ENCODE peak calls at places on chromosomes 3 and 15, in seven cellular contexts. One of them, this sample, is unnamed. For H3K9me3, the result is how much of the 10 kb centered on the place peaks cover.

GRCh38 chr15:29538110-29538509 is 268.5 kb upstream of the NSMCE3 start:
- DNase-seq in GM23248: no peak
- DNase-seq in CD8-positive, alpha-beta memory T cell: no peak
- DNase-seq in SK-N-SH: no peak
- DNase-seq in psoas muscle: no peak
- DNase-seq in heart right ventricle: no peak
- DNase-seq in stomach: no peak
- DNase-seq in this sample: no peak

GRCh38 chr15:70348581-70349344 is 251.0 kb upstream of the TLE3 start:
- DNase-seq in GM23248: peak
- DNase-seq in CD8-positive, alpha-beta memory T cell: no peak
- DNase-seq in SK-N-SH: no peak
- DNase-seq in psoas muscle: no peak
- DNase-seq in heart right ventricle: no peak
- DNase-seq in stomach: no peak
- DNase-seq in this sample: no peak

GRCh38 chr15:32888221-32888761 is 170.5 kb downstream of the GREM1 start:
- DNase-seq in GM23248: peak
- DNase-seq in CD8-positive, alpha-beta memory T cell: no peak
- DNase-seq in SK-N-SH: no peak
- DNase-seq in psoas muscle: no peak
- DNase-seq in heart right ventricle: no peak
- DNase-seq in stomach: no peak
- DNase-seq in this sample: no peak

GRCh38 chr3:42336103-42336502 is 70.1 kb upstream of the CCK start:
- DNase-seq in GM23248: no peak
- DNase-seq in CD8-positive, alpha-beta memory T cell: no peak
- DNase-seq in SK-N-SH: no peak
- DNase-seq in psoas muscle: no peak
- DNase-seq in heart right ventricle: no peak
- DNase-seq in stomach: no peak
- DNase-seq in this sample: no peak

GRCh38 chr3:155737844-155738460 is 6.9 kb downstream of the PLCH1 start:
- DNase-seq in GM23248: no peak
- DNase-seq in CD8-positive, alpha-beta memory T cell: no peak
- DNase-seq in SK-N-SH: no peak
- DNase-seq in psoas muscle: no peak
- DNase-seq in heart right ventricle: no peak
- DNase-seq in stomach: peak
- DNase-seq in this sample: no peak

GRCh38 chr15:94670436-94671034 is 439.2 kb downstream of the MCTP2 start:
- DNase-seq in GM23248: peak
- DNase-seq in CD8-positive, alpha-beta memory T cell: no peak
- DNase-seq in SK-N-SH: peak
- DNase-seq in psoas muscle: no peak
- DNase-seq in heart right ventricle: peak
- DNase-seq in stomach: no peak
- DNase-seq in this sample: no peak

GRCh38 chr3:49859576-49860305 is 3.4 kb upstream of the TRAIP start:
- DNase-seq in GM23248: no peak
- DNase-seq in CD8-positive, alpha-beta memory T cell: no peak
- DNase-seq in SK-N-SH: no peak
- DNase-seq in psoas muscle: no peak
- DNase-seq in heart right ventricle: no peak
- DNase-seq in stomach: no peak
- DNase-seq in this sample: no peak

GRCh38 chr3:177594096-177594495 is 396.8 kb upstream of the TBL1XR1 start:
- DNase-seq in GM23248: no peak
- DNase-seq in CD8-positive, alpha-beta memory T cell: no peak
- DNase-seq in SK-N-SH: no peak
- DNase-seq in psoas muscle: no peak
- DNase-seq in heart right ventricle: no peak
- DNase-seq in stomach: no peak
- DNase-seq in this sample: no peak

GRCh38 chr3:4852780-4853748 is 126.2 kb upstream of the BHLHE40 start:
- DNase-seq in GM23248: peak
- DNase-seq in CD8-positive, alpha-beta memory T cell: no peak
- DNase-seq in SK-N-SH: no peak
- DNase-seq in psoas muscle: no peak
- DNase-seq in heart right ventricle: no peak
- DNase-seq in stomach: no peak
- DNase-seq in this sample: no peak

DNA sequence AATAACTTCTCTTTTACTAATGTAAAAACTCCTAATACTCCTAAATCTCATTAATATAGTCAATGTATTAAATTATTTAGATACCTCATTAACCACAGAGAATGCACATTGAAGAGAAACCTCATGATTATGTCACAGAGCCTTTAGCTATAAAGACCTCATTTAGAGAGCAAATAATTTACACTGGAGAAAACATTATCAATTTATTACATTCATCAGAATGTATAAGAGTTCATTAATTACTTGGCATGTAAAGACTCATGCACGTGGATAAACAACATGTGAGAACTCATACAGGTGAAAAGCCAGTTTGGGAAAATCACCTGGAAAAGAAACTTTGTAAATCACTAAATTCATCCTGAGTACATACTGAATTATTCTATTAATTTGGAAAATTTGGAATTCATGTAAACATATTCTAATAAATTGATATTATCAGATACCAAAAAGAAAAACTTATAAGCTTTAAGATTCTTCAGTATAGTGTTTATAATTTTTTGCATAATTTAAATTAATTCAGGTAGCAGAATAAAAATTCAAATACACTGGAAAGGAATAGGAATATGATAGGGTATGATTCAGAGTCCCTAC is 22.9 kb upstream of the WNT7A start:
- DNase-seq in GM23248: no peak
- DNase-seq in CD8-positive, alpha-beta memory T cell: no peak
- DNase-seq in SK-N-SH: no peak
- DNase-seq in psoas muscle: no peak
- DNase-seq in heart right ventricle: no peak
- DNase-seq in stomach: no peak
- DNase-seq in this sample: no peak
- H3K9me3 ChIP-seq in GM23248: under half
- H3K9me3 ChIP-seq in CD8-positive, alpha-beta memory T cell: under half
- H3K9me3 ChIP-seq in SK-N-SH: under half
- H3K9me3 ChIP-seq in psoas muscle: half or more
- H3K9me3 ChIP-seq in heart right ventricle: half or more
- H3K9me3 ChIP-seq in stomach: half or more
- H3K9me3 ChIP-seq in this sample: under half

GRCh38 chr15:25208735-25209134 is 230.1 kb downstream of the UBE3A start:
- DNase-seq in GM23248: no peak
- DNase-seq in CD8-positive, alpha-beta memory T cell: no peak
- DNase-seq in SK-N-SH: no peak
- DNase-seq in psoas muscle: no peak
- DNase-seq in heart right ventricle: no peak
- DNase-seq in stomach: no peak
- DNase-seq in this sample: no peak
- H3K9me3 ChIP-seq in GM23248: under half
- H3K9me3 ChIP-seq in CD8-positive, alpha-beta memory T cell: under half
- H3K9me3 ChIP-seq in SK-N-SH: under half
- H3K9me3 ChIP-seq in psoas muscle: under half
- H3K9me3 ChIP-seq in heart right ventricle: under half
- H3K9me3 ChIP-seq in stomach: half or more
- H3K9me3 ChIP-seq in this sample: under half

DNA sequence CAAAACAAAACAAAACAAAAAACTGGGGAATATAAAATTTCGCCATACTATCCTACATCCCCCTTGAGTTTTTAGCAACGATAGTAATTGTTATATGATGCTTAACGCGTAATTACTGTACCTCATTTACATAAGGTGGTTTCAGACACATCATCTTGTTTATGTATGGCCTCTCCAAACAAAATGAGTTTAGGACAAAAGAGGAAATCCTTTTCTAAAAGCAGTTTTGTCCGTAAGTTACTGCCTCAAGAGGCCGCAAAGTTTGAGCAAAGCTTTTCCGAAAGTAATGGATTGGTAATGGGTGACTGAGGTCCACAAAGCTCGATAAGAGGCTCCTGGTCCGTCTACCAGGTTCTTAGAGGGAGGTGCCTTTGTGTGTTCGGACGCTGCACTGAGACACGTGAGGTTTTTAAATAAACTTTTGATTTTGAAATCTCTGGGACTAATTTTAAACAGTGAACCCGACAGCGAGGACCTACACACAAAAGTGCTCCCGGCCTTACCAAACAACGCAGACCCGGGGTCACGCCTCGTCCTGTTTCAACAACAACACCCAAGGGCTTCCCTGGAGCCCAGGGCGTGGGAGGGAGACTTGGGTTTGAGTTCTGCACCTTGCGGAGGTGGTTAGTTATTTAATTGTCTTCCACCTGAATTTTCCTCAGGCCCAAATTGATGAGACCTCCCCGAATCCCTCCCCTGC is 505 bp upstream of the C15orf61 start:
- DNase-seq in GM23248: peak
- DNase-seq in CD8-positive, alpha-beta memory T cell: no peak
- DNase-seq in SK-N-SH: no peak
- DNase-seq in psoas muscle: no peak
- DNase-seq in heart right ventricle: no peak
- DNase-seq in stomach: no peak
- DNase-seq in this sample: no peak
- H3K9me3 ChIP-seq in GM23248: under half
- H3K9me3 ChIP-seq in CD8-positive, alpha-beta memory T cell: under half
- H3K9me3 ChIP-seq in SK-N-SH: under half
- H3K9me3 ChIP-seq in psoas muscle: under half
- H3K9me3 ChIP-seq in heart right ventricle: under half
- H3K9me3 ChIP-seq in stomach: under half
- H3K9me3 ChIP-seq in this sample: under half

GRCh38 chr3:71189480-71189879 is 394.0 kb downstream of the FOXP1 start:
- DNase-seq in GM23248: peak
- DNase-seq in CD8-positive, alpha-beta memory T cell: no peak
- DNase-seq in SK-N-SH: no peak
- DNase-seq in psoas muscle: no peak
- DNase-seq in heart right ventricle: no peak
- DNase-seq in stomach: no peak
- DNase-seq in this sample: no peak
- H3K9me3 ChIP-seq in GM23248: under half
- H3K9me3 ChIP-seq in CD8-positive, alpha-beta memory T cell: under half
- H3K9me3 ChIP-seq in SK-N-SH: under half
- H3K9me3 ChIP-seq in psoas muscle: under half
- H3K9me3 ChIP-seq in heart right ventricle: under half
- H3K9me3 ChIP-seq in stomach: under half
- H3K9me3 ChIP-seq in this sample: under half

GRCh38 chr15:79919749-79920511 is 23.1 kb upstream of the MTHFS start:
- DNase-seq in GM23248: no peak
- DNase-seq in CD8-positive, alpha-beta memory T cell: no peak
- DNase-seq in SK-N-SH: no peak
- DNase-seq in psoas muscle: no peak
- DNase-seq in heart right ventricle: no peak
- DNase-seq in stomach: no peak
- DNase-seq in this sample: no peak

GRCh38 chr15:79916424-79916823 is 19.6 kb upstream of the MTHFS start:
- DNase-seq in GM23248: no peak
- DNase-seq in CD8-positive, alpha-beta memory T cell: no peak
- DNase-seq in SK-N-SH: no peak
- DNase-seq in psoas muscle: no peak
- DNase-seq in heart right ventricle: no peak
- DNase-seq in stomach: no peak
- DNase-seq in this sample: no peak

GRCh38 chr15:79922512-79923067 is 25.8 kb upstream of the MTHFS start:
- DNase-seq in GM23248: no peak
- DNase-seq in CD8-positive, alpha-beta memory T cell: no peak
- DNase-seq in SK-N-SH: no peak
- DNase-seq in psoas muscle: no peak
- DNase-seq in heart right ventricle: no peak
- DNase-seq in stomach: no peak
- DNase-seq in this sample: no peak

GRCh38 chr15:79918278-79918677 is 21.5 kb upstream of the MTHFS start:
- DNase-seq in GM23248: no peak
- DNase-seq in CD8-positive, alpha-beta memory T cell: no peak
- DNase-seq in SK-N-SH: no peak
- DNase-seq in psoas muscle: no peak
- DNase-seq in heart right ventricle: no peak
- DNase-seq in stomach: no peak
- DNase-seq in this sample: no peak

GRCh38 chr15:79919090-79919748 is 22.4 kb upstream of the MTHFS start:
- DNase-seq in GM23248: no peak
- DNase-seq in CD8-positive, alpha-beta memory T cell: no peak
- DNase-seq in SK-N-SH: no peak
- DNase-seq in psoas muscle: no peak
- DNase-seq in heart right ventricle: no peak
- DNase-seq in stomach: no peak
- DNase-seq in this sample: no peak
- H3K9me3 ChIP-seq in GM23248: under half
- H3K9me3 ChIP-seq in CD8-positive, alpha-beta memory T cell: under half
- H3K9me3 ChIP-seq in SK-N-SH: under half
- H3K9me3 ChIP-seq in psoas muscle: half or more
- H3K9me3 ChIP-seq in heart right ventricle: half or more
- H3K9me3 ChIP-seq in stomach: half or more
- H3K9me3 ChIP-seq in this sample: under half

DNA sequence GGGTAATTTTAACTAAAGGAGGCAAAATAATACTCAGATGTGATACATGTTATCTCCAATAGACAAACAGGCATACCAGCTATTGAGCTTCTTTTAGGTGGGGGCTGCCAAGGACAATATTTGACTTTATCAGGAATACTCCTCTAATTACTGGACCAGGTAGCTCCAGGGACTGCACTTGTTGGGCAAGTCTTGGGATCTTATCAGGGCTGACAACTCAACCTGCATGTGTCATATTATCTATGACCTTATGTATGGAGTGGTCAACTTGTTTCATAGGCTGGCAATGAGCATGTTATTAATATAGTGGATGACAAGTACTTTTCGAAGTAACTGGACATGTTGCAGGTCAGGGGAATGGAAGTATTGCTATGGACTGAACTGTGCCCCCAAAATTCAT is 15.0 kb upstream of the ZNF445 start:
- DNase-seq in GM23248: no peak
- DNase-seq in CD8-positive, alpha-beta memory T cell: no peak
- DNase-seq in SK-N-SH: no peak
- DNase-seq in psoas muscle: no peak
- DNase-seq in heart right ventricle: no peak
- DNase-seq in stomach: no peak
- DNase-seq in this sample: no peak
- H3K9me3 ChIP-seq in GM23248: under half
- H3K9me3 ChIP-seq in CD8-positive, alpha-beta memory T cell: under half
- H3K9me3 ChIP-seq in SK-N-SH: under half
- H3K9me3 ChIP-seq in psoas muscle: under half
- H3K9me3 ChIP-seq in heart right ventricle: under half
- H3K9me3 ChIP-seq in stomach: under half
- H3K9me3 ChIP-seq in this sample: under half

GRCh38 chr15:62125763-62126162 is 39.3 kb downstream of the C2CD4B start:
- DNase-seq in GM23248: peak
- DNase-seq in CD8-positive, alpha-beta memory T cell: no peak
- DNase-seq in SK-N-SH: peak
- DNase-seq in psoas muscle: no peak
- DNase-seq in heart right ventricle: peak
- DNase-seq in stomach: no peak
- DNase-seq in this sample: no peak
- H3K9me3 ChIP-seq in GM23248: under half
- H3K9me3 ChIP-seq in CD8-positive, alpha-beta memory T cell: under half
- H3K9me3 ChIP-seq in SK-N-SH: under half
- H3K9me3 ChIP-seq in psoas muscle: under half
- H3K9me3 ChIP-seq in heart right ventricle: under half
- H3K9me3 ChIP-seq in stomach: under half
- H3K9me3 ChIP-seq in this sample: under half